ENCODE peak calls at places on chromosomes 16 and 17, in ten cellular contexts. Q, K, T, C, A, W, M, H, B and V are unnamed samples.

GRCh38 chr17:9219631-9220415 is 198.5 kb downstream of the NTN1 start:
- DNase-seq in Q (no peak), H (no peak), K (no peak), W (no peak), A (no peak), T (no peak), C (no peak), M (no peak), B (no peak), V (no peak)

GRCh38 chr17:59853168-59853918 is 39.4 kb downstream of the TUBD1 start:
- DNase-seq in C (no peak), Q (no peak), A (peak), M (peak), T (no peak), H (peak), W (peak), K (peak), B (peak), V (no peak)

GRCh38 chr17:35460354-35460851 is 11.8 kb upstream of the SLFN13 start:
- DNase-seq in K (no peak), M (peak), A (peak), B (peak), Q (peak), T (peak), W (peak), H (peak), C (peak), V (no peak)

GRCh38 chr17:64262422-64263260 is at the start of gene TEX2:
- DNase-seq in B (peak), W (no peak), C (peak), A (peak), T (peak), M (peak), Q (peak), K (peak), H (peak), V (no peak)

GRCh38 chr17:194844-195602 is 13.6 kb upstream of the DOC2B start:
- DNase-seq in W (no peak), H (no peak), T (no peak), K (no peak), Q (no peak), C (no peak), A (no peak), B (no peak), M (no peak), V (no peak)

GRCh38 chr16:57834936-57835335 is 32.6 kb upstream of the KIFC3 start:
- DNase-seq in K (no peak), C (no peak), M (no peak), W (peak), Q (no peak), T (no peak), H (no peak), B (no peak), A (no peak), V (no peak)

GRCh38 chr17:79341816-79342215 is 267.2 kb downstream of the ENGASE start:
- DNase-seq in B (no peak), H (no peak), T (no peak), M (no peak), W (no peak), K (no peak), Q (no peak), A (no peak), C (no peak), V (no peak)

GRCh38 chr16:56608876-56609462 is 585 bp downstream of the MT2A start:
- DNase-seq in A (no peak), B (no peak), T (peak), K (no peak), Q (peak), M (peak), H (no peak), W (peak), C (no peak), V (no peak)

GRCh38 chr17:35117984-35118383 is 1.7 kb downstream of the RAD51D start:
- DNase-seq in A (no peak), M (peak), K (no peak), B (no peak), W (peak), Q (no peak), C (no peak), H (no peak), T (peak), V (no peak)

GRCh38 chr16:69309316-69309715 is 1.8 kb upstream of the VPS4A start:
- DNase-seq in T (peak), M (no peak), C (no peak), K (peak), Q (no peak), H (no peak), A (no peak), W (no peak), B (no peak), V (no peak)

GRCh38 chr17:28950752-28951427 is 428 bp downstream of the PHF12 start:
- DNase-seq in C (no peak), Q (no peak), K (no peak), T (no peak), W (no peak), A (no peak), H (peak), M (no peak), B (no peak), V (no peak)

GRCh38 chr16:47490471-47490870 is 29.3 kb downstream of the PHKB start:
- DNase-seq in Q (no peak), A (no peak), W (no peak), T (no peak), K (no peak), H (no peak), C (no peak), M (no peak), B (no peak), V (no peak)

GRCh38 chr16:47499080-47499699 is 38.1 kb downstream of the PHKB start:
- DNase-seq in C (no peak), Q (no peak), H (no peak), B (no peak), W (no peak), M (no peak), K (no peak), T (no peak), A (no peak), V (no peak)

GRCh38 chr16:47492036-47492427 is 30.9 kb downstream of the PHKB start:
- DNase-seq in M (no peak), B (no peak), A (no peak), T (no peak), H (no peak), Q (no peak), C (no peak), K (no peak), W (no peak), V (no peak)

GRCh38 chr16:47492428-47493357 is 31.6 kb downstream of the PHKB start:
- DNase-seq in K (no peak), A (peak), T (peak), B (no peak), M (no peak), C (peak), W (no peak), Q (no peak), H (peak), V (no peak)

DNA sequence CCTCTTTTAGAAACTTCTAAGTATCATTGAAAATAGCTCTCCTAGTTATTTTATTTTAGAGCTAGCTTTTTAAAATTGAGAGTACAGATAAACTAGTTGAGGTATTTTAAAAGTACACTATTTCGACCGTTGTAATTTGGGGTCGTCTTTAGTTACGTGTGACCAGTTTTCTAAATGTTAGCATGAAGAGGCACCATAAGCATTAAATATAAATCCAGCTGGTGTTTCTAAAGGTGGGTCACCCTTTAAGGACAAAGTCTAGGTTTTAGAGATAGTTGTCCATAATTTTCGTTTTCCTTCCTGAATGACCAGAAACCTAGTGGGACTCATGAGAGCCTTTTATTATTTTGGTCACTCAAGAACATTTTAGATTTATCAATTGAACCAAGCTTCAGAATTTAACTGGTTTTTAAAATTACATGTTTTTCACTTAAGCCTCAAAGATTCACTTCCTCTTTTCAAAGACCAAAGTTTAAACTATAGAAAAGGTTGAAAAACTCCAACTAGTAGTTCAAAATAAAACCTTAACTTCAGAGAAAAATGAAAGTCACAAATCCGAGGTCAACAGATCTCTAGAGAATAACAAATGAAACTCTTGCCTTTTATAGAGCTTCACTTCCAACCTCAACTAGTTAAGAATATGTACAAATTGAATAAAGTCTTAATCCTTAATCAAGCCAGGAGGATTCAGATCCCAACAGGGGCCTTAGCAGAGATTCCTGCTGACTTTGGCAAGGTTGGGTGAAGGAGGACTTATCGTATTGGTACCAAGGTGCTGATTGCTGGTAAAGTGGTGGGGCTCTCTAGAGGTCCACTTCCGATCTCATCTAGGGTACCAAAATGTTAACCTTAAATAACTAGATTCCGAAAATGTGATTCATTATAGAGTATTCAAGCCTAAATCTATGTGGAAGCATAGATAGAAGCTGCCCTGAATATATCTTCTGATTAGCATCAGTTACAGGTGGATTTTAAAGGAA is 32.5 kb downstream of the PHKB start:
- DNase-seq in B (no peak), Q (no peak), K (no peak), T (no peak), M (no peak), A (no peak), C (no peak), H (no peak), W (no peak), V (no peak)
- H3K27ac ChIP-seq in B (no peak), Q (peak), K (no peak), T (peak), M (peak), A (peak), C (peak), H (no peak), W (no peak), V (peak)

GRCh38 chr16:89423709-89424260 is 66.6 kb downstream of the ANKRD11 start:
- DNase-seq in K (no peak), A (no peak), M (no peak), T (no peak), H (no peak), B (no peak), W (no peak), Q (no peak), C (no peak), V (no peak)

GRCh38 chr16:89422527-89422904 is 67.8 kb downstream of the ANKRD11 start:
- DNase-seq in W (no peak), K (peak), A (no peak), C (no peak), Q (no peak), B (no peak), T (no peak), M (no peak), H (no peak), V (no peak)

GRCh38 chr16:89420204-89420603 is 70.2 kb downstream of the ANKRD11 start:
- DNase-seq in B (no peak), C (no peak), M (no peak), A (no peak), H (no peak), W (no peak), K (no peak), T (no peak), Q (no peak), V (no peak)

GRCh38 chr16:89425523-89425922 is 64.8 kb downstream of the ANKRD11 start:
- DNase-seq in A (no peak), Q (no peak), T (no peak), B (no peak), W (no peak), M (no peak), H (no peak), K (no peak), C (no peak), V (no peak)

GRCh38 chr16:89422905-89423630 is 67.3 kb downstream of the ANKRD11 start:
- DNase-seq in A (no peak), K (no peak), T (peak), C (no peak), W (no peak), M (no peak), H (no peak), Q (no peak), B (no peak), V (no peak)
- TF ChIP-seq POLR2A in A (no peak), K (no peak), T (no peak), C (no peak), W (no peak), M (no peak), H (no peak), Q (no peak), B (no peak), V (no peak)

GRCh38 chr16:83392743-83393142 is 415.0 kb upstream of the HSBP1 start:
- DNase-seq in M (no peak), Q (no peak), C (no peak), A (no peak), H (no peak), T (no peak), W (no peak), B (no peak), K (no peak), V (no peak)

GRCh38 chr16:83393196-83393981 is 414.4 kb upstream of the HSBP1 start:
- DNase-seq in W (no peak), T (no peak), H (peak), B (no peak), A (no peak), M (no peak), K (no peak), Q (no peak), C (no peak), V (no peak)

GRCh38 chr16:83390759-83391158 is 417.0 kb upstream of the HSBP1 start:
- DNase-seq in W (no peak), M (no peak), Q (no peak), C (no peak), T (no peak), B (no peak), K (no peak), H (no peak), A (no peak), V (no peak)

GRCh38 chr16:83389751-83390150 is 418.0 kb upstream of the HSBP1 start:
- DNase-seq in K (no peak), M (no peak), B (no peak), Q (no peak), H (no peak), T (no peak), A (no peak), W (no peak), C (no peak), V (no peak)
- H3K27ac ChIP-seq in K (no peak), M (no peak), B (no peak), Q (no peak), H (no peak), T (no peak), A (no peak), W (no peak), C (no peak), V (no peak)

DNA sequence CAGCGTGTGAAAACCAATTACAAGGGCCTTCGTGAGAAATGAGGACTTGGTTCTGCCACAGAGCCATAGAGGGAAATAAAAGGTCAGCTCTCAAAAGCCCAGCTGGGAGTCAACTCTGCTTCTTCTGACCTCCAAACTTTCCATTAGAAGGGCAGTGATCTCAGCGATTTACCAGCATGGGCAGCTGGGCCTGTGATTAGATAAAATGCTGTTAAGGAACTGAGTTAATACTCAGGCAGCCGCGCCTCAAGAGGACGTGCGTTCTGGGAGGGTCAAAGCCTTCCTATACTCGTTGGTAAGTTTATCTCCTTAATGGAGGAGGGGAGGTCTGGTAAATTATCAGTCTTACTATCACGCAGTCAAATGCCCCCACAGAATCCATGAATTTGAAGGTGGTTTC is 480.2 kb upstream of the ERCC4 start:
- DNase-seq in Q (no peak), A (no peak), M (no peak), C (no peak), W (no peak), K (no peak), T (no peak), B (no peak), H (no peak), V (no peak)
- TF ChIP-seq POLR2A in Q (no peak), A (no peak), M (no peak), C (no peak), W (no peak), K (no peak), T (no peak), B (no peak), H (no peak), V (no peak)

GRCh38 chr16:21338537-21339268 is 60.6 kb upstream of the CRYM start:
- DNase-seq in A (no peak), W (no peak), H (no peak), K (no peak), B (no peak), Q (no peak), T (no peak), M (no peak), C (no peak), V (no peak)
- H3K27ac ChIP-seq in A (peak), W (no peak), H (no peak), K (no peak), B (no peak), Q (no peak), T (no peak), M (no peak), C (no peak), V (no peak)